ENCODE peak calls at places on chromosome 4, in seven cellular contexts. One of them, this sample, is unnamed.

GRCh38 chr4:124566030-124566429 is 146.5 kb downstream of the ANKRD50 start:
- DNase-seq in transverse colon: no peak
- DNase-seq in stomach: no peak
- DNase-seq in K562: no peak
- DNase-seq in ovary: no peak
- DNase-seq in suprapubic skin: no peak
- DNase-seq in GM12878: no peak
- DNase-seq in this sample: no peak

GRCh38 chr4:5696341-5696740 is 12.0 kb downstream of the EVC2 start:
- DNase-seq in transverse colon: no peak
- DNase-seq in stomach: no peak
- DNase-seq in K562: no peak
- DNase-seq in ovary: no peak
- DNase-seq in suprapubic skin: no peak
- DNase-seq in GM12878: no peak
- DNase-seq in this sample: no peak

GRCh38 chr4:3831529-3832150 is 65.5 kb downstream of the ADRA2C start:
- DNase-seq in transverse colon: no peak
- DNase-seq in stomach: no peak
- DNase-seq in K562: no peak
- DNase-seq in ovary: no peak
- DNase-seq in suprapubic skin: no peak
- DNase-seq in GM12878: no peak
- DNase-seq in this sample: no peak

GRCh38 chr4:87005690-87006461 is 71.1 kb downstream of the AFF1 start:
- DNase-seq in transverse colon: peak; percentile 34
- DNase-seq in stomach: no peak
- DNase-seq in K562: no peak
- DNase-seq in ovary: peak; percentile 11
- DNase-seq in suprapubic skin: no peak
- DNase-seq in GM12878: peak; percentile 51
- DNase-seq in this sample: no peak

GRCh38 chr4:28686618-28687017 is 1826.0 kb downstream of the STIM2 start:
- DNase-seq in transverse colon: peak; percentile 8
- DNase-seq in stomach: peak; percentile 32
- DNase-seq in K562: peak; percentile 10
- DNase-seq in ovary: no peak
- DNase-seq in suprapubic skin: no peak
- DNase-seq in GM12878: no peak
- DNase-seq in this sample: no peak

GRCh38 chr4:182448281-182449151 is 205.3 kb downstream of the TENM3 start:
- DNase-seq in transverse colon: peak; percentile 77
- DNase-seq in stomach: peak; percentile 89
- DNase-seq in K562: peak; percentile 58
- DNase-seq in ovary: peak; percentile 93
- DNase-seq in suprapubic skin: peak; percentile 90
- DNase-seq in GM12878: no peak
- DNase-seq in this sample: peak; percentile 81

GRCh38 chr4:142719854-142720541 is 126.1 kb downstream of the INPP4B start:
- DNase-seq in transverse colon: no peak
- DNase-seq in stomach: no peak
- DNase-seq in K562: no peak
- DNase-seq in ovary: no peak
- DNase-seq in suprapubic skin: no peak
- DNase-seq in GM12878: no peak
- DNase-seq in this sample: no peak

GRCh38 chr4:121220698-121221097 is 56.6 kb upstream of the TNIP3 start:
- DNase-seq in transverse colon: no peak
- DNase-seq in stomach: no peak
- DNase-seq in K562: no peak
- DNase-seq in ovary: no peak
- DNase-seq in suprapubic skin: no peak
- DNase-seq in GM12878: no peak
- DNase-seq in this sample: no peak

GRCh38 chr4:25223770-25224375 is 10.0 kb upstream of the PI4K2B start:
- DNase-seq in transverse colon: no peak
- DNase-seq in stomach: no peak
- DNase-seq in K562: no peak
- DNase-seq in ovary: no peak
- DNase-seq in suprapubic skin: no peak
- DNase-seq in GM12878: no peak
- DNase-seq in this sample: no peak

GRCh38 chr4:42483426-42484379 is 86.4 kb downstream of the SHISA3 start:
- DNase-seq in transverse colon: no peak
- DNase-seq in stomach: no peak
- DNase-seq in K562: no peak
- DNase-seq in ovary: no peak
- DNase-seq in suprapubic skin: no peak
- DNase-seq in GM12878: no peak
- DNase-seq in this sample: peak; percentile 18

GRCh38 chr4:11647433-11647832 is 218.7 kb upstream of the HS3ST1 start:
- DNase-seq in transverse colon: no peak
- DNase-seq in stomach: no peak
- DNase-seq in K562: no peak
- DNase-seq in ovary: no peak
- DNase-seq in suprapubic skin: no peak
- DNase-seq in GM12878: no peak
- DNase-seq in this sample: no peak

GRCh38 chr4:45453258-45453841 is 670.5 kb downstream of the GABRG1 start:
- DNase-seq in transverse colon: no peak
- DNase-seq in stomach: no peak
- DNase-seq in K562: no peak
- DNase-seq in ovary: no peak
- DNase-seq in suprapubic skin: no peak
- DNase-seq in GM12878: no peak
- DNase-seq in this sample: no peak

GRCh38 chr4:99687120-99687519 is 29.5 kb upstream of the C4orf54 start:
- DNase-seq in transverse colon: no peak
- DNase-seq in stomach: no peak
- DNase-seq in K562: no peak
- DNase-seq in ovary: no peak
- DNase-seq in suprapubic skin: no peak
- DNase-seq in GM12878: no peak
- DNase-seq in this sample: no peak

GRCh38 chr4:98484031-98484430 is 174.4 kb downstream of the TSPAN5 start:
- DNase-seq in transverse colon: no peak
- DNase-seq in stomach: no peak
- DNase-seq in K562: no peak
- DNase-seq in ovary: no peak
- DNase-seq in suprapubic skin: no peak
- DNase-seq in GM12878: no peak
- DNase-seq in this sample: no peak

GRCh38 chr4:80360900-80361299 is 25.4 kb downstream of the CFAP299 start:
- DNase-seq in transverse colon: no peak
- DNase-seq in stomach: no peak
- DNase-seq in K562: no peak
- DNase-seq in ovary: no peak
- DNase-seq in suprapubic skin: no peak
- DNase-seq in GM12878: no peak
- DNase-seq in this sample: no peak

GRCh38 chr4:130479020-130479419 is 1383.1 kb downstream of the C4orf33 start:
- DNase-seq in transverse colon: no peak
- DNase-seq in stomach: no peak
- DNase-seq in K562: no peak
- DNase-seq in ovary: no peak
- DNase-seq in suprapubic skin: no peak
- DNase-seq in GM12878: no peak
- DNase-seq in this sample: no peak

GRCh38 chr4:40046311-40046980 is 10.2 kb upstream of the N4BP2 start:
- DNase-seq in transverse colon: peak; percentile 50
- DNase-seq in stomach: peak; percentile 82
- DNase-seq in K562: no peak
- DNase-seq in ovary: peak; percentile 19
- DNase-seq in suprapubic skin: no peak
- DNase-seq in GM12878: no peak
- DNase-seq in this sample: peak; percentile 47

GRCh38 chr4:145375416-145375815 is 106.2 kb upstream of the SMAD1 start:
- DNase-seq in transverse colon: no peak
- DNase-seq in stomach: no peak
- DNase-seq in K562: no peak
- DNase-seq in ovary: no peak
- DNase-seq in suprapubic skin: no peak
- DNase-seq in GM12878: no peak
- DNase-seq in this sample: no peak

GRCh38 chr4:112517067-112517588 is 1.1 kb upstream of the NEUROG2 start:
- DNase-seq in transverse colon: no peak
- DNase-seq in stomach: no peak
- DNase-seq in K562: no peak
- DNase-seq in ovary: no peak
- DNase-seq in suprapubic skin: no peak
- DNase-seq in GM12878: peak; percentile 65
- DNase-seq in this sample: no peak

GRCh38 chr4:87506974-87507701 is 22.0 kb downstream of the SPARCL1 start:
- DNase-seq in transverse colon: no peak
- DNase-seq in stomach: no peak
- DNase-seq in K562: no peak
- DNase-seq in ovary: no peak
- DNase-seq in suprapubic skin: no peak
- DNase-seq in GM12878: no peak
- DNase-seq in this sample: no peak

GRCh38 chr4:336099-336892 is 1.3 kb upstream of the ZNF141 start:
- DNase-seq in transverse colon: peak; percentile 35
- DNase-seq in stomach: no peak
- DNase-seq in K562: no peak
- DNase-seq in ovary: peak; percentile 37
- DNase-seq in suprapubic skin: peak; percentile 60
- DNase-seq in GM12878: no peak
- DNase-seq in this sample: peak; percentile 8

GRCh38 chr4:169668069-169668721 is 47.8 kb downstream of the CLCN3 start:
- DNase-seq in transverse colon: peak; percentile 31
- DNase-seq in stomach: no peak
- DNase-seq in K562: no peak
- DNase-seq in ovary: no peak
- DNase-seq in suprapubic skin: no peak
- DNase-seq in GM12878: no peak
- DNase-seq in this sample: no peak

GRCh38 chr4:1079711-1080265 is 33.6 kb downstream of the RNF212 start:
- DNase-seq in transverse colon: no peak
- DNase-seq in stomach: no peak
- DNase-seq in K562: no peak
- DNase-seq in ovary: no peak
- DNase-seq in suprapubic skin: no peak
- DNase-seq in GM12878: no peak
- DNase-seq in this sample: no peak

GRCh38 chr4:87067120-87067885 is 132.5 kb downstream of the AFF1 start:
- DNase-seq in transverse colon: no peak
- DNase-seq in stomach: no peak
- DNase-seq in K562: no peak
- DNase-seq in ovary: no peak
- DNase-seq in suprapubic skin: no peak
- DNase-seq in GM12878: no peak
- DNase-seq in this sample: no peak

GRCh38 chr4:185931375-185931774 is 119.4 kb upstream of the SORBS2 start:
- DNase-seq in transverse colon: no peak
- DNase-seq in stomach: no peak
- DNase-seq in K562: no peak
- DNase-seq in ovary: no peak
- DNase-seq in suprapubic skin: no peak
- DNase-seq in GM12878: no peak
- DNase-seq in this sample: no peak

GRCh38 chr4:33091961-33092360 is 2371.8 kb downstream of the PCDH7 start:
- DNase-seq in transverse colon: no peak
- DNase-seq in stomach: no peak
- DNase-seq in K562: no peak
- DNase-seq in ovary: no peak
- DNase-seq in suprapubic skin: no peak
- DNase-seq in GM12878: no peak
- DNase-seq in this sample: no peak

GRCh38 chr4:41935652-41936021 is 408 bp downstream of the TMEM33 start:
- DNase-seq in transverse colon: no peak
- DNase-seq in stomach: no peak
- DNase-seq in K562: peak; percentile 32
- DNase-seq in ovary: no peak
- DNase-seq in suprapubic skin: no peak
- DNase-seq in GM12878: no peak
- DNase-seq in this sample: no peak

GRCh38 chr4:1472911-1473518 is 66.8 kb upstream of the NKX1-1 start:
- DNase-seq in transverse colon: no peak
- DNase-seq in stomach: no peak
- DNase-seq in K562: no peak
- DNase-seq in ovary: no peak
- DNase-seq in suprapubic skin: peak; percentile 46
- DNase-seq in GM12878: no peak
- DNase-seq in this sample: no peak

GRCh38 chr4:19472669-19473068 is 779.0 kb upstream of the SLIT2 start:
- DNase-seq in transverse colon: no peak
- DNase-seq in stomach: no peak
- DNase-seq in K562: no peak
- DNase-seq in ovary: no peak
- DNase-seq in suprapubic skin: no peak
- DNase-seq in GM12878: no peak
- DNase-seq in this sample: no peak

GRCh38 chr4:73730292-73730691 is 10.1 kb upstream of the CXCL8 start:
- DNase-seq in transverse colon: no peak
- DNase-seq in stomach: no peak
- DNase-seq in K562: no peak
- DNase-seq in ovary: no peak
- DNase-seq in suprapubic skin: no peak
- DNase-seq in GM12878: no peak
- DNase-seq in this sample: no peak
- H3K4me1 ChIP-seq in transverse colon: peaks cover 5% of the 10 kb centered on the region
- H3K4me1 ChIP-seq in stomach: no peaks in the 10 kb centered on the region
- H3K4me1 ChIP-seq in K562: no peaks in the 10 kb centered on the region
- H3K4me1 ChIP-seq in ovary: no peaks in the 10 kb centered on the region
- H3K4me1 ChIP-seq in suprapubic skin: peaks cover 16% of the 10 kb centered on the region
- H3K4me1 ChIP-seq in GM12878: peaks cover 22% of the 10 kb centered on the region
- H3K4me1 ChIP-seq in this sample: peaks cover 6% of the 10 kb centered on the region

GRCh38 chr4:76420901-76421581 is at the start of gene CCDC158:
- DNase-seq in transverse colon: no peak
- DNase-seq in stomach: peak; percentile 26
- DNase-seq in K562: no peak
- DNase-seq in ovary: no peak
- DNase-seq in suprapubic skin: no peak
- DNase-seq in GM12878: no peak
- DNase-seq in this sample: no peak
- H3K27me3 ChIP-seq in transverse colon: no peaks in the 10 kb centered on the region
- H3K27me3 ChIP-seq in stomach: peaks cover 10% of the 10 kb centered on the region
- H3K27me3 ChIP-seq in K562: no peaks in the 10 kb centered on the region
- H3K27me3 ChIP-seq in ovary: no peaks in the 10 kb centered on the region
- H3K27me3 ChIP-seq in suprapubic skin: no peaks in the 10 kb centered on the region
- H3K27me3 ChIP-seq in GM12878: no peaks in the 10 kb centered on the region
- H3K27me3 ChIP-seq in this sample: no peaks in the 10 kb centered on the region

GRCh38 chr4:95294291-95294690 is 254.5 kb downstream of the UNC5C start:
- DNase-seq in transverse colon: no peak
- DNase-seq in stomach: no peak
- DNase-seq in K562: no peak
- DNase-seq in ovary: no peak
- DNase-seq in suprapubic skin: no peak
- DNase-seq in GM12878: no peak
- DNase-seq in this sample: no peak
- TF ChIP-seq EP300 in transverse colon: no peak
- TF ChIP-seq EP300 in stomach: no peak
- TF ChIP-seq EP300 in K562: no peak
- TF ChIP-seq EP300 in ovary: no peak
- TF ChIP-seq EP300 in suprapubic skin: no peak
- TF ChIP-seq EP300 in GM12878: no peak
- TF ChIP-seq EP300 in this sample: no peak

GRCh38 chr4:54061873-54062272 is 2.5 kb downstream of the CHIC2 start:
- DNase-seq in transverse colon: no peak
- DNase-seq in stomach: no peak
- DNase-seq in K562: no peak
- DNase-seq in ovary: no peak
- DNase-seq in suprapubic skin: no peak
- DNase-seq in GM12878: no peak
- DNase-seq in this sample: no peak
- H3K4me1 ChIP-seq in transverse colon: peaks cover 42% of the 10 kb centered on the region
- H3K4me1 ChIP-seq in stomach: peaks cover 84% of the 10 kb centered on the region
- H3K4me1 ChIP-seq in K562: peaks cover 3% of the 10 kb centered on the region
- H3K4me1 ChIP-seq in ovary: peaks cover 4% of the 10 kb centered on the region
- H3K4me1 ChIP-seq in suprapubic skin: peaks cover 74% of the 10 kb centered on the region
- H3K4me1 ChIP-seq in GM12878: peaks cover 9% of the 10 kb centered on the region
- H3K4me1 ChIP-seq in this sample: peaks cover 38% of the 10 kb centered on the region